ENCODE peak calls at places on chromosomes 3 and 15, in nine cellular contexts. D is cardiac fibroblast, P is right cardiac atrium, I is mesenchymal stem cell, T is PC-3, E is pancreas, B is foreskin fibroblast, Q is uterus, V is GM23248. R is an unnamed sample.

GRCh38 chr3:151504606-151505005 is 43.7 kb upstream of the IGSF10 start:
- DNase-seq in D (peak), P (no peak), I (no peak), T (no peak), E (no peak), B (no peak), Q (no peak), V (no peak), R (no peak)

GRCh38 chr3:124669470-124669869 is 60.8 kb upstream of the UMPS start:
- DNase-seq in D (peak), P (no peak), I (peak), T (peak), E (no peak), B (peak), Q (no peak), V (peak), R (no peak)

GRCh38 chr15:71182522-71182921 is 67.3 kb downstream of the THSD4 start:
- DNase-seq in D (peak), P (no peak), I (no peak), T (no peak), E (no peak), B (no peak), Q (no peak), V (no peak), R (no peak)

GRCh38 chr15:78322243-78322642 is 17.9 kb upstream of the CRABP1 start:
- DNase-seq in D (peak), P (no peak), I (peak), T (peak), E (no peak), B (peak), Q (no peak), V (peak), R (peak)

GRCh38 chr3:8595252-8595934 is 49.2 kb downstream of the SSUH2 start:
- DNase-seq in D (no peak), P (no peak), I (no peak), T (no peak), E (no peak), B (peak), Q (no peak), V (no peak), R (no peak)

GRCh38 chr3:139870000-139870675 is 64.8 kb upstream of the CLSTN2 start:
- DNase-seq in D (no peak), P (no peak), I (no peak), T (peak), E (no peak), B (no peak), Q (no peak), V (no peak), R (no peak)

GRCh38 chr15:99502661-99503060 is 63.1 kb upstream of the MEF2A start:
- DNase-seq in D (no peak), P (no peak), I (no peak), T (no peak), E (no peak), B (no peak), Q (no peak), V (no peak), R (peak)

GRCh38 chr15:82544431-82544830 is 4.2 kb upstream of the RPS17 start:
- DNase-seq in D (no peak), P (no peak), I (no peak), T (no peak), E (no peak), B (no peak), Q (no peak), V (no peak), R (no peak)

GRCh38 chr3:9327578-9327977 is 35.3 kb upstream of the THUMPD3 start:
- DNase-seq in D (no peak), P (no peak), I (no peak), T (no peak), E (no peak), B (no peak), Q (no peak), V (no peak), R (no peak)

GRCh38 chr3:148240351-148240750 is 457.4 kb upstream of the AGTR1 start:
- DNase-seq in D (no peak), P (no peak), I (no peak), T (peak), E (no peak), B (no peak), Q (no peak), V (no peak), R (no peak)

GRCh38 chr3:148243609-148244008 is 454.1 kb upstream of the AGTR1 start:
- DNase-seq in D (no peak), P (no peak), I (no peak), T (no peak), E (no peak), B (peak), Q (no peak), V (no peak), R (no peak)

DNA sequence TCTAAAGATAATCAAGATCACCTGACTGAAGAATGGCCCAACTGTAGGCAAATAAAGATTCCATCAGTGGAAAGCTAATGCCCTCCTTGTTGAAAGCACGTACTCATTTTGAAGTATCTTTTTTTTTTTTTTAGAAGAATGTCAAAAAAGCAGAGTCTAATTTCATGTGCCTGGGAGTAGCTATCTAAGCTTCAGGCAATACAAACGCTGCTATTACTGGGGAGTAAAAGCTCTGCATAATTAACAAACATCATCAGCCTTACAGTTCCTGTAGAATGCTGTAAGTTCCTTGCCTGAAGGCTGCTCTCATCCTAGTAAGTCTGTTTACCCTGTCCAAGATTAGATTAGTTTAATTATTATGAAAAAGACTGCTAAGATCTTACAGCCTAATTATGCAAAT is 451.4 kb upstream of the AGTR1 start:
- DNase-seq in D (no peak), P (no peak), I (no peak), T (no peak), E (no peak), B (no peak), Q (no peak), V (no peak), R (no peak)
- H3K4me3 ChIP-seq in D (no peak), P (no peak), I (no peak), T (no peak), E (no peak), B (no peak), Q (no peak), V (no peak), R (no peak)

GRCh38 chr3:100030346-100030745 is 84.0 kb downstream of the FILIP1L start:
- DNase-seq in D (no peak), P (no peak), I (no peak), T (peak), E (no peak), B (no peak), Q (no peak), V (peak), R (no peak)

GRCh38 chr3:100033184-100033583 is 81.1 kb downstream of the FILIP1L start:
- DNase-seq in D (peak), P (no peak), I (peak), T (peak), E (no peak), B (no peak), Q (no peak), V (peak), R (no peak)

GRCh38 chr3:100033814-100034490 is 80.3 kb downstream of the FILIP1L start:
- DNase-seq in D (peak), P (no peak), I (peak), T (no peak), E (no peak), B (no peak), Q (no peak), V (peak), R (no peak)

GRCh38 chr3:100030914-100031313 is 83.4 kb downstream of the FILIP1L start:
- DNase-seq in D (no peak), P (no peak), I (no peak), T (no peak), E (no peak), B (no peak), Q (no peak), V (no peak), R (no peak)

DNA sequence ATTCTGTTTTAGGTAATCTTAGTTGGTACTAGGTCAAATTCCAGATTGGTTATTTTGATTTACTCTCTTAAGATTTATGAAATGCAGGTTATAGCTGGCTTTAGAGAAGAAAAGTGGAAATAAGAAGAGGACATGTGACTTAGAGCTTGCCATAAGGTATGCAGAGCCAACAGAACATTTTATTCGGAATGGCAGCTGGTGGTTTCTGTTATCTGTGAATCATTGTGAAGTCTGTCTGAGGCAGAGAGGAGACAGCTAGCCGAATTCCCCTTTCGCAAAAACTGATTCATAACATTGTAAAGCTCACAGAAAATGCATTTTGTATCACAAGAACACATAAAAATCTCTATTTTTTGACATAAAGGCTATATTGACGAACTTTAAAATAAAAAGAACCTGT is 82.0 kb downstream of the FILIP1L start:
- DNase-seq in D (peak), P (no peak), I (peak), T (peak), E (no peak), B (peak), Q (no peak), V (peak), R (no peak)
- H3K4me3 ChIP-seq in D (no peak), P (no peak), I (no peak), T (no peak), E (no peak), B (no peak), Q (no peak), V (peak), R (no peak)

GRCh38 chr3:112087746-112088145 is 1.6 kb downstream of the C3orf52 start:
- DNase-seq in D (no peak), P (no peak), I (no peak), T (no peak), E (peak), B (no peak), Q (no peak), V (no peak), R (no peak)
- H3K4me3 ChIP-seq in D (no peak), P (no peak), I (peak), T (peak), E (peak), B (no peak), Q (no peak), V (no peak), R (peak)

DNA sequence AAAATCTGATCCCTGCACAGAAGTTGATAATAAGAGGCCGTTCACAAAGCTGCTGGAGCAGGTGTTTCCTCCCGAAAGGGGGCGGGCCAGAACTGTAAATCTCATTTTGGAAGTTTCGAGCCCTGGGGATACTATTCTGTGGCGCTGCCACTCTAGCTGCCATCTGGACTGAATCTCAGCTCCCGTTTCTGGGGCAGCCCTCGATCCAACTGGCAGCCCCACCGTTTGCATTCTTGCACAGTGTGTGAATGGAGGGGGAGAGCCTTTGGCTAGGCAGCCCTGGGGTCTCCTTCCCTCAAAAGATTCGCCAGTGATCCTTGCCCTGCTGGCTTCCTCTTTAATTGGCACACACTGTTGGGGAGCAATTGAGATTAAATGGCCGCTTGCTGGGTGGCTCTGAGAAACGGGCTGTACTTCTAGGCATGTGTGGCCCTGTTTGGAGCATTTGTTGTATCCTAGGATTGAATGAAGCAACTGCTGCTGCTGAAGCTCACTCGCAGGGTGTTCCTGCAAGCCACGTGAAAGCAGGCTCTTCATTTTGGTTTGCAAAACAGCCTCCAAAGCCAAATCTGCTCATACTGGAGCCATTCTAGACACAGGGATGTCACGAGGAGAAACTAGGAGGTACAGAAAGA is 57.2 kb upstream of the TOPAZ1 start:
- DNase-seq in D (no peak), P (no peak), I (no peak), T (no peak), E (no peak), B (no peak), Q (no peak), V (peak), R (peak)
- H3K4me3 ChIP-seq in D (no peak), P (no peak), I (no peak), T (no peak), E (no peak), B (no peak), Q (no peak), V (no peak), R (no peak)

GRCh38 chr3:127001486-127002194 is 18.7 kb downstream of the PLXNA1 start:
- DNase-seq in D (no peak), P (no peak), I (no peak), T (no peak), E (no peak), B (no peak), Q (no peak), V (no peak), R (peak)
- H3K4me3 ChIP-seq in D (no peak), P (no peak), I (no peak), T (no peak), E (no peak), B (no peak), Q (no peak), V (no peak), R (no peak)

DNA sequence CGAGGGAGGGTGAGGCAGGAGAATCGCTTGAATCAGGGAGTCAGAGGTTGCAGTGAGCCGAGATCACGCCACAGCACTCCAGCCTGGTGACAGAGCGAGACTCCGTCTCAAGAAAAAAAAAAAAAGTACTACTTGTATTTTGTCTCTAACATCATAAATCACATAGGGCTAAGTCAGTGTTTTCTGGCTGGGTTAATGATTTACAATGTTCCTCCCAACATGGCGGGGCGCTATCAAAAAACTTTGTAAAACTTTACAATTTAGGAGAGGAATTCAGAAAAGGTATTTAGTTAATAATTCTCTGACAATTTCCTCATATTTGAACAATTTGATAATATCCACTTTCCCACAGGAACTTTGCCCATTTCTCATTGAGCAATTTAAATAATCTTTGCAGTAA is 26.7 kb upstream of the B3GNT5 start:
- DNase-seq in D (no peak), P (no peak), I (no peak), T (no peak), E (no peak), B (no peak), Q (no peak), V (no peak), R (no peak)
- H3K4me3 ChIP-seq in D (no peak), P (no peak), I (no peak), T (no peak), E (no peak), B (no peak), Q (no peak), V (no peak), R (no peak)

GRCh38 chr3:136842294-136842693 is 19.7 kb upstream of the NCK1 start:
- DNase-seq in D (no peak), P (no peak), I (no peak), T (no peak), E (no peak), B (no peak), Q (no peak), V (no peak), R (no peak)
- H3K4me3 ChIP-seq in D (no peak), P (no peak), I (no peak), T (no peak), E (no peak), B (no peak), Q (no peak), V (no peak), R (no peak)

GRCh38 chr15:62163397-62163796 is 1.7 kb downstream of the C2CD4B start:
- DNase-seq in D (no peak), P (no peak), I (no peak), T (no peak), E (no peak), B (no peak), Q (no peak), V (no peak), R (no peak)
- H3K4me3 ChIP-seq in D (no peak), P (peak), I (no peak), T (no peak), E (peak), B (no peak), Q (no peak), V (no peak), R (no peak)